ENCODE peak calls at places on chromosomes 3 and 15, in nine cellular contexts. B is bronchial epithelial cell; N is HL-60; E is epithelial cell of esophagus; A is astrocyte; H is CD4-positive, alpha-beta T cell; F is Caco-2; K is foreskin fibroblast; O is Calu3. M is an unnamed sample.

GRCh38 chr15:22933641-22934061 is 46.5 kb downstream of the CYFIP1 start:
- DNase-seq in B (peak; percentile 73), A (peak; percentile 46), K (no peak), N (no peak), O (no peak), E (peak; percentile 52), H (no peak), F (no peak), M (no peak)

GRCh38 chr15:78921517-78921916 is 23.3 kb downstream of the CTSH start:
- DNase-seq in N (no peak), K (no peak), F (no peak), H (no peak), B (no peak), O (no peak), E (no peak), A (no peak), M (no peak)

GRCh38 chr3:16658933-16659793 is 53.9 kb upstream of the DAZL start:
- DNase-seq in H (no peak), O (no peak), E (no peak), A (no peak), F (no peak), K (no peak), N (peak; percentile 55), B (peak; percentile 1), M (no peak)

GRCh38 chr3:48739955-48740823 is 23.2 kb upstream of the IP6K2 start:
- DNase-seq in H (peak; percentile 58), K (peak; percentile 93), A (peak; percentile 42), O (peak; percentile 82), N (peak; percentile 58), F (peak; percentile 73), B (peak; percentile 47), E (peak; percentile 75), M (no peak)

GRCh38 chr3:49020335-49021212 is 1.3 kb upstream of the NDUFAF3 start:
- DNase-seq in F (peak; percentile 63), B (no peak), A (no peak), N (peak; percentile 62), K (peak; percentile 60), O (peak; percentile 47), E (no peak), H (no peak), M (no peak)

GRCh38 chr3:77370413-77370812 is 330.5 kb downstream of the ROBO2 start:
- DNase-seq in A (peak; percentile 58), E (peak; percentile 75), F (no peak), K (peak; percentile 96), H (no peak), N (no peak), B (peak; percentile 79), O (peak; percentile 28), M (peak; percentile 28)

GRCh38 chr3:172177046-172177445 is 137.7 kb downstream of the FNDC3B start:
- DNase-seq in A (peak; percentile 83), O (no peak), B (no peak), H (no peak), K (peak; percentile 72), F (no peak), N (no peak), E (no peak), M (no peak)

GRCh38 chr3:49199244-49199899 is 28.0 kb downstream of the KLHDC8B start:
- DNase-seq in A (peak; percentile 65), K (peak; percentile 88), E (peak; percentile 29), F (no peak), B (no peak), N (no peak), O (no peak), H (no peak), M (peak; percentile 54)

GRCh38 chr3:141345951-141346817 is 22.1 kb upstream of the ZBTB38 start:
- DNase-seq in A (no peak), F (no peak), E (no peak), H (no peak), O (peak; percentile 59), B (no peak), K (peak; percentile 47), N (peak; percentile 60), M (no peak)

GRCh38 chr3:99218468-99218867 is 317.0 kb upstream of the DCBLD2 start:
- DNase-seq in K (no peak), E (no peak), A (no peak), B (no peak), H (no peak), F (no peak), O (no peak), N (no peak), M (no peak)
- TF ChIP-seq CTCF in K (no peak), E (no peak), A (no peak), B (no peak), H (no peak), F (no peak), O (no peak), N (no peak), M (no peak)

GRCh38 chr3:174986685-174987084 is 127.6 kb downstream of the NAALADL2 start:
- DNase-seq in K (peak; percentile 33), F (no peak), H (no peak), N (no peak), A (peak; percentile 28), O (no peak), E (no peak), B (no peak), M (no peak)
- TF ChIP-seq CTCF in K (no peak), F (no peak), H (no peak), N (no peak), A (no peak), O (no peak), E (no peak), B (no peak), M (no peak)

GRCh38 chr3:186108941-186109865 is at the start of gene ETV5:
- DNase-seq in E (peak; percentile 100), O (peak; percentile 100), F (peak; percentile 99), A (peak; percentile 99), N (peak; percentile 100), B (peak; percentile 98), K (peak; percentile 100), H (peak; percentile 77), M (peak; percentile 99)

GRCh38 chr3:186108106-186108940 is 566 bp downstream of the ETV5 start:
- DNase-seq in E (peak; percentile 59), N (peak; percentile 39), B (no peak), O (peak; percentile 68), A (peak; percentile 45), K (peak; percentile 81), F (peak; percentile 64), H (peak; percentile 38), M (no peak)

GRCh38 chr3:186109897-186110803 is 1.3 kb upstream of the ETV5 start:
- DNase-seq in E (peak; percentile 22), O (peak; percentile 30), H (no peak), N (no peak), F (no peak), K (peak; percentile 64), B (no peak), A (peak; percentile 12), M (no peak)

GRCh38 chr3:186107148-186108105 is 1.5 kb downstream of the ETV5 start:
- DNase-seq in N (peak; percentile 72), E (peak; percentile 79), B (peak; percentile 38), K (peak; percentile 87), A (peak; percentile 65), F (peak; percentile 71), H (peak; percentile 66), O (peak; percentile 86), M (no peak)

DNA sequence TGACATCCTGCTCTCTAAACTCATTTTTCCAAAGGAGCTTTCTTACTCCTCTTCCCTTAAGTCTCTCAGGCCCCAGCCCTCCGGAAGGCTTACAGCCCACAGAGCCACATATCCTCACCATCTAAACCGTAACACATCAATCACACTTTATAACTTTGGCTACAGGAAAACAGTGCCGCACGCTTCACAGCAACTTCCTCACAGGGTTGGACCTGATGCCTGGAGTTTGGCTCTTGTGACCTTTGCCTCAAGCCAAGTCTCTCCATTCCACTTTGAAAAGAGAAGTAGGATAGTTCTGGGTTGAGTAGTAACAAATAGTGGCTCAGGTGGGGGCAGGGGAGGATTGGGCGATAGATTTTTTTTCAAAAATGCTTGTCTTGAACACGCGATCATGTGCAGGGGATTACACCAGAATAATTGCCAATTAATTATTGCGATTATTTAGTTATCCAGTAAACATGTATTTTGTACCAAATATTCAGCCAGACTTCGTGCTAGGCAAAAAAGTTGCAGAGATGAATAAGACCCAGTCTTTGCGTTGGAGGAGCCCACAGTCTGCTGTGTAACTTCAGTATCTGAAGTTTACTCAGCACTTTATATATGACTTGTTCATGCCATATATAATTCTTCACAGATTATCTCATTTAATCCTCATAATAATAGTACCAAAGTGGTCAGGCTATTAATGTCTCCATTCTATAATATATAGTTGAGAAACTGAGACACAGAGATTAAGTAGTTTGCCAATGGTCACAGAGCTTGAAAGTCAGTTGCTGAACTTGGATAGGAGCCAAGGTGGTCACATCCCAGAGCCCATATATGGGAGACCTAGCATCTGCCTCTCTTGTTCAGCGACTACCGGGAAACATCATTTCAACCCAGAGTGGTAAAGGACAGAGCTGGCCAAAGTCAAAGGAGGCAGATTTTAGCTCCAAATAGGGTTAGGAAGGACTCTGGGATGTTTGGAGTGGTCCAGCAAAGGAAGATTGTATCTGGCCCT is 2.4 kb upstream of the ETV5 start:
- DNase-seq in N (no peak), B (no peak), K (no peak), O (no peak), H (no peak), A (no peak), F (no peak), E (no peak), M (no peak)
- TF ChIP-seq CTCF in N (no peak), B (no peak), K (no peak), O (no peak), H (no peak), A (no peak), F (no peak), E (no peak), M (no peak)

GRCh38 chr15:82103500-82103899 is 57.7 kb upstream of the MEX3B start:
- DNase-seq in F (no peak), H (no peak), B (no peak), A (no peak), K (no peak), N (no peak), E (no peak), O (no peak), M (no peak)
- TF ChIP-seq CTCF in F (no peak), H (no peak), B (no peak), A (no peak), K (peak; percentile 2), N (no peak), E (peak; percentile 32), O (no peak), M (no peak)

M was measured in kidney epithelial cell.